ENCODE peak calls at places on chromosomes 5 and 9, in four cellular contexts. F is H9; K is CD4-positive, alpha-beta T cell; D is choroid plexus epithelial cell. P is an unnamed sample.

GRCh38 chr9:38263534-38263933 is 129.0 kb upstream of the ALDH1B1 start:
- DNase-seq in F (no peak), K (no peak), D (peak), P (no peak)

GRCh38 chr9:100472725-100473261 is at the start of gene TMEFF1:
- DNase-seq in F (peak), K (peak), D (no peak), P (peak)

GRCh38 chr5:95113489-95113888 is 171.4 kb downstream of the MCTP1 start:
- DNase-seq in F (peak), K (no peak), D (peak), P (no peak)

GRCh38 chr5:82396871-82397514 is 118.8 kb upstream of the RPS23 start:
- DNase-seq in F (no peak), K (no peak), D (peak), P (no peak)

GRCh38 chr5:165844571-165844970 is 2339.2 kb downstream of the MAT2B start:
- DNase-seq in F (no peak), K (no peak), D (no peak), P (no peak)

GRCh38 chr5:115415143-115415491 is 118.7 kb upstream of the CCDC112 start:
- DNase-seq in F (no peak), K (no peak), D (peak), P (no peak)

GRCh38 chr5:68264024-68264956 is 48.7 kb downstream of the PIK3R1 start:
- DNase-seq in F (no peak), K (no peak), D (peak), P (no peak)

GRCh38 chr5:71601222-71602026 is 14.3 kb downstream of the MCCC2 start:
- DNase-seq in F (peak), K (peak), D (peak), P (peak)

GRCh38 chr9:133008406-133008805 is 22.4 kb upstream of the GTF3C5 start:
- DNase-seq in F (no peak), K (no peak), D (no peak), P (no peak)

GRCh38 chr9:121895836-121896544 is 197.1 kb downstream of the TTLL11 start:
- DNase-seq in F (no peak), K (no peak), D (peak), P (no peak)

GRCh38 chr9:3912817-3913216 is 387.0 kb upstream of the RFX3 start:
- DNase-seq in F (no peak), K (no peak), D (peak), P (no peak)

GRCh38 chr5:73918791-73919221 is 292.8 kb downstream of the ARHGEF28 start:
- DNase-seq in F (no peak), K (no peak), D (no peak), P (no peak)

GRCh38 chr9:71683598-71684235 is 84.6 kb downstream of the CEMIP2 start:
- DNase-seq in F (peak), K (no peak), D (peak), P (no peak)

GRCh38 chr5:78907255-78907886 is 77.7 kb downstream of the ARSB start:
- DNase-seq in F (no peak), K (no peak), D (peak), P (no peak)

GRCh38 chr9:3479516-3480352 is 46.1 kb downstream of the RFX3 start:
- DNase-seq in F (no peak), K (no peak), D (no peak), P (no peak)

GRCh38 chr9:114811969-114812636 is 6.3 kb upstream of the TNFSF15 start:
- DNase-seq in F (no peak), K (no peak), D (no peak), P (no peak)

GRCh38 chr5:32531885-32532520 is 53.4 kb upstream of the SUB1 start:
- DNase-seq in F (peak), K (peak), D (peak), P (no peak)

GRCh38 chr5:74765201-74765600 is 1.7 kb downstream of the GFM2 start:
- DNase-seq in F (no peak), K (no peak), D (peak), P (no peak)

GRCh38 chr5:65482727-65483473 is 1.2 kb upstream of the ADAMTS6 start:
- DNase-seq in F (peak), K (no peak), D (peak), P (peak)

GRCh38 chr9:84950879-84951811 is 281.6 kb downstream of the NTRK2 start:
- DNase-seq in F (no peak), K (no peak), D (no peak), P (no peak)

GRCh38 chr5:119218830-119219782 is 136.7 kb upstream of the TNFAIP8 start:
- DNase-seq in F (no peak), K (no peak), D (peak), P (no peak)

GRCh38 chr9:37465249-37466036 is at the start of gene ZBTB5:
- DNase-seq in F (peak), K (peak), D (peak), P (peak)

GRCh38 chr5:57488308-57488955 is 5.8 kb upstream of the ACTBL2 start:
- DNase-seq in F (no peak), K (no peak), D (peak), P (no peak)

GRCh38 chr5:170638051-170638450 is 134.2 kb downstream of the KCNIP1 start:
- DNase-seq in F (no peak), K (no peak), D (no peak), P (no peak)

GRCh38 chr5:39164529-39165402 is 54.6 kb downstream of the FYB1 start:
- DNase-seq in F (no peak), K (no peak), D (peak), P (no peak)

GRCh38 chr9:89664896-89665329 is 60.1 kb downstream of the GADD45G start:
- DNase-seq in F (peak), K (no peak), D (no peak), P (no peak)

GRCh38 chr5:170289749-170290148 is 7.8 kb downstream of the LCP2 start:
- DNase-seq in F (no peak), K (no peak), D (no peak), P (no peak)

GRCh38 chr9:117672397-117672796 is 31.8 kb upstream of the TLR4 start:
- DNase-seq in F (no peak), K (no peak), D (peak), P (no peak)

GRCh38 chr9:79955300-79955699 is 383.5 kb downstream of the TLE4 start:
- DNase-seq in F (no peak), K (no peak), D (no peak), P (no peak)
- TF ChIP-seq CTCF in F (peak), K (no peak), D (peak), P (no peak)

DNA sequence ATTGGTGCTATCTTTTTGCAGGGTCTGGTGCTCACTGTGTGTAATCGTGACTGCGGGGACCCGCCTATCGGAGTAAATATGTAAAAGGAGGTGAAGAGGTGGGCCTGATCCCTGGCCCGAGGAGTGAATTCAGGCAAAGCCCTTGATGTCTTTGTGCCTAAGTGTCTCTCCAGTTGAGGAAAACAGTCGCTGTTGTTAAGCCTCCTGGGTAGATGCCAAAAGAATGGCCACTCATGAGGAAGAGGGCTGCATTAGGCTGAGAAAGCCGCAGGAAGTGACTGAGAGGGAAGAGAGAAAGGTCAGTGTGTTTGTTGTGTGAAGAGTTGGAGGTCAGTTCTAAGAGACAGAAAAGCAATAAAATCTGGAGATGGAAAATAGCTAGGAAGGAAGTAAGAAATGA is 35.9 kb upstream of the PIP5K1B start:
- DNase-seq in F (no peak), K (no peak), D (no peak), P (no peak)
- TF ChIP-seq CTCF in F (no peak), K (no peak), D (no peak), P (no peak)

GRCh38 chr9:124652994-124653393 is 118.1 kb downstream of the NR6A1 start:
- DNase-seq in F (no peak), K (no peak), D (no peak), P (no peak)
- TF ChIP-seq CTCF in F (no peak), K (no peak), D (no peak), P (no peak)

DNA sequence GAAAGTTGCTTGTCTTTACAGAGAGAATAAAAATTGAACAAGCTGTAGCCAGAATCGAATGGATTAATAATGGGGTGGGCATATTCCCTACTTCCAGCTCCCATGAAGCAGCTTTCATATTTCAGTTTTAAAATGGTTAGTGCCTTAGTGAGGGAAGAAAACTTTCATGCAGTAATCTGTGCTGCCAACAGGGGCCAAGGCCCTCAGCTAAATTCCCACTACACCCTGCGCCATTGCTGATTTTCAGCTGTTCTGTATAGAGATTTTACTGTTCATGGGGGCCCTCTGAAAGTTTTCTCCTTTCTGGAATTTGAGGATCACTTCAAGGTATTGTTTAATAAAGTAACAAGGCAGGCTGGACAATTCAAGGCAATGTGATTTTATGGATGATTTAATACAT is 58.2 kb downstream of the CAST start:
- DNase-seq in F (no peak), K (no peak), D (no peak), P (no peak)
- TF ChIP-seq CTCF in F (no peak), K (no peak), D (peak), P (peak)

DNA sequence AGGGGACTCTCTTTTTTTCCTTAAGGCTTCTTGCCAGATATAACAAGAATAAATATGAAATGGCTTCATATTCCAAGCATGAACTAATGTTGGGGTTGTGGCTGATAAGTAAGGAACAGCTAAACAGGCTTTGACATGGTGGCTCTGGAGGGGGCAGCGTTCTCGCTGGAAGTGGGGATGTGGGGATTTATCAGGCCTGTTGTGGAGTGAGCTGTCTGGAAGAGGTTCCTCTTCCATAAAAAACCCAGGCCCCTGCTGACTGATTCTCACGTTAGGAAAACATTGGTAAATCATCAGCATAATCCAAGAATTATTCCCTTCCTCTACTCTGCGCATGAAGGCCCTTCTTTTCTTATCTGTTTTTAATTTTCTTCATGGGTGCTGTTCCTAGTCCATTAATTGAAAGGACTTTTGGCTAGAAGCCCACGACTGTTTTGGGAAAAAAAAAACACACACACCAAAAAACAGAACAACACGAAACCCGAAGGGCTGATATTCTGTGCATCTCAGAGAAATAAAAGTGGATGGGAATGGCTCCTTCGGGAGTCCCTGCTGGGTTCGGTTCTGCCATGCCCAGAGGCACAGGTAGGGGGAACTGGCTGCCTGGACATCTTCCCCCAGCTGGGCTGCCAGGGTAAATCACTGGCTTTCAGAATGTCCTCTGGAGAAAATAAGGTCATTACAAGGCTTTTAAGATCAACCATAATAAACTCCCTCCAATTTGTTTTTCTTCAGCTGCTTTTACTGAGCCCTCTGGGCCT is 297.0 kb downstream of the SLIT3 start:
- DNase-seq in F (no peak), K (no peak), D (no peak), P (peak)
- TF ChIP-seq CTCF in F (peak), K (no peak), D (peak), P (no peak)

DNA sequence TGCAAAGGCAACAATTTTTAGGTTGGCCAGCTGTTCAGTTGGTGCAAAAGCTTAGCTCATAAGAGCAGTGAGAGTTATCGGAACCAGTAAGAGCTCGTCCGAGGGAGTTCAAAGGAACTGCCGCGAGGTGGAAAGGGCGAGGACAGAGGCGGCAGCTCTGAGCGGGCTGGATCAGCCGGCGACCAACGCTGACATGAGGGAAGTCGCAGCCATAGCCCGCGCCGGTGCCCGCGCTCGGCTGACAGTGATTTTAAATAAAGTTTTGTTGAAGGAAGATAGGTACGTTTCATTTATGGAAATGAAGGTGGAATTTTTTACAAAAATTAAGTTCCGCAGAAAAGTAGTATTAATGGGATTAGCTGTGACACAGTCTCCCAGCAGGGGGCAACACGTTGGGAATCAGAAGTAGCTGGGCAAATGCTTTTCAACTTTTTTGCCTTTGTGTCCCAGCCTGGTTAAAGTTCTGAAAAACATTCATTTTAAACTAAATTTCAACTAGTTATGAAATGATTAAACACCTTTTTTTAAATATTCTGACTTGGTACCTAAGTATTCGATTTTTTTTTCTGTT is 43.2 kb downstream of the FBXO4 start:
- DNase-seq in F (no peak), K (no peak), D (no peak), P (no peak)
- TF ChIP-seq CTCF in F (peak), K (no peak), D (no peak), P (peak)

P was measured in endothelial cell.